ENCODE peak calls at places on chromosomes 16 and 17, in eight cellular contexts. N is AG09309; H is MM.1S; S is CD8-positive, alpha-beta T cell; M is NCI-H774; W is NCI-H748 treated with DMSO at 0.1 percent for 48 hours; V is NCI-H1092 treated with DMSO at 0.1 percent for 48 hours; L is foreskin fibroblast. I is an unnamed sample.

GRCh38 chr17:29155235-29155965 is 24.8 kb downstream of the MYO18A start:
- DNase-seq in N (no peak), H (peak), S (peak), M (no peak), W (no peak), V (no peak), L (no peak), I (no peak)

GRCh38 chr17:32723310-32723955 is 153.5 kb downstream of the MYO1D start:
- DNase-seq in N (no peak), H (no peak), S (no peak), M (no peak), W (no peak), V (no peak), L (no peak), I (no peak)

GRCh38 chr17:38603786-38604478 is 1.8 kb downstream of the SRCIN1 start:
- DNase-seq in N (no peak), H (no peak), S (no peak), M (no peak), W (no peak), V (no peak), L (no peak), I (no peak)

GRCh38 chr17:16314189-16314588 is 39.1 kb downstream of the CENPV start:
- DNase-seq in N (no peak), H (no peak), S (no peak), M (no peak), W (no peak), V (no peak), L (peak), I (no peak)

GRCh38 chr17:58315281-58315711 is 13.3 kb downstream of the TSPOAP1 start:
- DNase-seq in N (no peak), H (no peak), S (no peak), M (no peak), W (no peak), V (no peak), L (no peak), I (peak)

GRCh38 chr17:36721560-36722120 is 120.3 kb downstream of the MRM1 start:
- DNase-seq in N (no peak), H (no peak), S (no peak), M (peak), W (peak), V (peak), L (no peak), I (no peak)

GRCh38 chr16:46748775-46749705 is 896 bp upstream of the MYLK3 start:
- DNase-seq in N (no peak), H (no peak), S (no peak), M (no peak), W (no peak), V (peak), L (no peak), I (peak)

GRCh38 chr16:69845181-69845580 is 83.0 kb downstream of the WWP2 start:
- DNase-seq in N (no peak), H (no peak), S (no peak), M (no peak), W (no peak), V (no peak), L (no peak), I (no peak)

I was measured in suprapubic skin.